ENCODE peak calls at places on chromosomes 12 and 14, in four cellular contexts. U, V, X and J are unnamed samples.

GRCh38 chr12:70660620-70661219 is 23.5 kb upstream of the PTPRB start:
- DNase-seq in U (no peak), V (peak; percentile 2), X (no peak), J (no peak)

GRCh38 chr12:8709124-8709830 is 11.5 kb downstream of the RIMKLB start:
- DNase-seq in U (no peak), V (no peak), X (no peak), J (no peak)

GRCh38 chr12:68400231-68400829 is 68.2 kb upstream of the MDM1 start:
- DNase-seq in U (no peak), V (peak; percentile 45), X (no peak), J (peak; percentile 25)

GRCh38 chr14:36510078-36510799 is 9.8 kb downstream of the NKX2-1 start:
- DNase-seq in U (no peak), V (no peak), X (no peak), J (peak; percentile 89)

GRCh38 chr14:71592361-71592760 is 339.9 kb upstream of the RGS6 start:
- DNase-seq in U (no peak), V (no peak), X (no peak), J (no peak)

GRCh38 chr12:57479376-57480115 is at the start of gene ARHGAP9:
- DNase-seq in U (peak; percentile 47), V (no peak), X (no peak), J (no peak)

GRCh38 chr14:20604291-20604690 is 13.1 kb upstream of the RNASE12 start:
- DNase-seq in U (no peak), V (no peak), X (no peak), J (no peak)

GRCh38 chr12:56766535-56766934 is 3.4 kb downstream of the HSD17B6 start:
- DNase-seq in U (no peak), V (no peak), X (no peak), J (no peak)

GRCh38 chr12:27013606-27014084 is 539 bp downstream of the TM7SF3 start:
- DNase-seq in U (no peak), V (no peak), X (no peak), J (no peak)

GRCh38 chr12:4446335-4446734 is 720 bp upstream of the FGF6 start:
- DNase-seq in U (no peak), V (no peak), X (no peak), J (no peak)

GRCh38 chr14:39768579-39768978 is 336.3 kb upstream of the FBXO33 start:
- DNase-seq in U (no peak), V (no peak), X (no peak), J (no peak)

GRCh38 chr12:89370850-89371249 is 18.5 kb upstream of the DUSP6 start:
- DNase-seq in U (no peak), V (no peak), X (peak; percentile 96), J (no peak)

GRCh38 chr12:77324763-77325468 is 259.5 kb upstream of the E2F7 start:
- DNase-seq in U (no peak), V (peak; percentile 74), X (no peak), J (peak; percentile 56)

GRCh38 chr12:22283006-22283506 is 51.5 kb downstream of the ST8SIA1 start:
- DNase-seq in U (no peak), V (no peak), X (no peak), J (no peak)

GRCh38 chr14:68633131-68633991 is 159.5 kb downstream of the ZFP36L1 start:
- DNase-seq in U (no peak), V (no peak), X (no peak), J (no peak)

GRCh38 chr12:116423053-116423452 is 136.1 kb upstream of the MAP1LC3B2 start:
- DNase-seq in U (no peak), V (no peak), X (no peak), J (no peak)

GRCh38 chr12:13851828-13852227 is 129.6 kb downstream of the GRIN2B start:
- DNase-seq in U (no peak), V (peak; percentile 48), X (no peak), J (peak; percentile 55)

GRCh38 chr14:69093551-69094421 is 59.1 kb downstream of the DCAF5 start:
- DNase-seq in U (no peak), V (peak; percentile 21), X (no peak), J (no peak)

GRCh38 chr14:64942531-64943111 is at the start of gene GPX2:
- DNase-seq in U (no peak), V (peak; percentile 93), X (no peak), J (no peak)

GRCh38 chr14:28608438-28608837 is 158.1 kb upstream of the FOXG1 start:
- DNase-seq in U (no peak), V (no peak), X (no peak), J (no peak)

GRCh38 chr12:76799362-76799761 is 35.4 kb downstream of the ZDHHC17 start:
- DNase-seq in U (no peak), V (no peak), X (no peak), J (no peak)

GRCh38 chr14:85528882-85529585 is 910 bp upstream of the FLRT2 start:
- DNase-seq in U (no peak), V (no peak), X (no peak), J (no peak)

GRCh38 chr12:54012631-54013398 is 4.0 kb downstream of the HOXC8 start:
- DNase-seq in U (no peak), V (no peak), X (no peak), J (no peak)

GRCh38 chr14:101836131-101836530 is 74.6 kb downstream of the PPP2R5C start:
- DNase-seq in U (no peak), V (no peak), X (no peak), J (no peak)

GRCh38 chr14:77113644-77114043 is 15.6 kb downstream of the CIPC start:
- DNase-seq in U (no peak), V (no peak), X (no peak), J (no peak)

GRCh38 chr12:106815741-106816140 is 41.3 kb downstream of the RIC8B start:
- DNase-seq in U (no peak), V (no peak), X (no peak), J (no peak)

GRCh38 chr12:113190761-113191160 is 5.2 kb downstream of the RITA1 start:
- DNase-seq in U (no peak), V (no peak), X (no peak), J (no peak)

GRCh38 chr12:105449406-105449805 is 118.9 kb downstream of the C12orf75 start:
- DNase-seq in U (no peak), V (no peak), X (no peak), J (no peak)

GRCh38 chr12:122965851-122966742 is at the start of gene ABCB9:
- DNase-seq in U (peak; percentile 97), V (peak; percentile 86), X (peak; percentile 95), J (peak; percentile 71)

GRCh38 chr12:14751987-14752386 is 51.3 kb downstream of the WBP11 start:
- DNase-seq in U (no peak), V (no peak), X (no peak), J (no peak)

GRCh38 chr12:55720071-55720564 is at the start of gene RDH5:
- DNase-seq in U (no peak), V (no peak), X (no peak), J (no peak)

GRCh38 chr14:71247106-71247505 is 339.8 kb downstream of the PCNX1 start:
- DNase-seq in U (no peak), V (no peak), X (no peak), J (no peak)

GRCh38 chr14:41482861-41483260 is 123.8 kb upstream of the LRFN5 start:
- DNase-seq in U (no peak), V (no peak), X (no peak), J (no peak)

GRCh38 chr14:90698379-90698869 is 117.8 kb downstream of the TTC7B start:
- DNase-seq in U (no peak), V (peak; percentile 79), X (no peak), J (peak; percentile 75)

GRCh38 chr14:51684760-51685159 is 33.0 kb downstream of the FRMD6 start:
- DNase-seq in U (no peak), V (no peak), X (no peak), J (no peak)

GRCh38 chr12:52774629-52775250 is 2.4 kb downstream of the KRT76 start:
- DNase-seq in U (no peak), V (no peak), X (no peak), J (no peak)

GRCh38 chr14:20610002-20610765 is 19.0 kb upstream of the RNASE12 start:
- DNase-seq in U (peak; percentile 59), V (peak; percentile 66), X (peak; percentile 73), J (peak; percentile 68)

GRCh38 chr12:111574797-111575443 is 24.2 kb downstream of the ATXN2 start:
- DNase-seq in U (no peak), V (no peak), X (no peak), J (no peak)

GRCh38 chr14:29348504-29348903 is 579.1 kb downstream of the PRKD1 start:
- DNase-seq in U (no peak), V (no peak), X (no peak), J (no peak)